ENCODE peak calls at places on chromosome 4, in seven cellular contexts. M, C, D, N, H, T and L are unnamed samples.

GRCh38 chr4:186078977-186079697 is 10.2 kb downstream of the TLR3 start:
- DNase-seq in T (no peak), C (no peak), D (no peak), M (no peak), N (no peak), H (no peak), L (no peak)

GRCh38 chr4:113540859-113541258 is 220.7 kb downstream of the CAMK2D start:
- DNase-seq in M (no peak), D (no peak), T (no peak), H (no peak), N (no peak), C (no peak), L (no peak)

GRCh38 chr4:127196656-127197352 is 436.0 kb upstream of the INTU start:
- DNase-seq in H (no peak), M (no peak), N (no peak), D (no peak), T (no peak), C (no peak), L (no peak)

GRCh38 chr4:185254434-185254833 is 45.0 kb downstream of the SNX25 start:
- DNase-seq in M (no peak), T (no peak), H (no peak), N (no peak), D (no peak), C (no peak), L (no peak)

GRCh38 chr4:148831945-148832344 is 389.7 kb upstream of the NR3C2 start:
- DNase-seq in N (no peak), M (no peak), D (no peak), C (no peak), T (no peak), H (no peak), L (no peak)

GRCh38 chr4:52982246-52982950 is 120.3 kb downstream of the RASL11B start:
- DNase-seq in M (no peak), H (peak), N (no peak), T (peak), D (no peak), C (peak), L (no peak)

GRCh38 chr4:152236519-152237056 is 299.3 kb downstream of the FBXW7 start:
- DNase-seq in M (no peak), N (no peak), D (no peak), C (no peak), H (no peak), T (no peak), L (no peak)

GRCh38 chr4:1202526-1203378 is 30.4 kb upstream of the SPON2 start:
- DNase-seq in N (no peak), D (peak), T (no peak), H (no peak), M (peak), C (peak), L (peak)

GRCh38 chr4:146308951-146309350 is 94.6 kb downstream of the REELD1 start:
- DNase-seq in N (no peak), C (no peak), T (no peak), M (no peak), D (no peak), H (no peak), L (no peak)

GRCh38 chr4:2798399-2799301 is 5.8 kb downstream of the SH3BP2 start:
- DNase-seq in N (no peak), D (peak), C (peak), T (no peak), H (no peak), M (peak), L (peak)

GRCh38 chr4:90419124-90419711 is 292.0 kb downstream of the CCSER1 start:
- DNase-seq in M (no peak), D (no peak), C (peak), N (no peak), H (peak), T (peak), L (no peak)

GRCh38 chr4:173748353-173748752 is 218.3 kb upstream of the HAND2 start:
- DNase-seq in N (no peak), C (no peak), D (no peak), T (no peak), M (no peak), H (no peak), L (no peak)

GRCh38 chr4:67366341-67366861 is 178.9 kb downstream of the CENPC start:
- DNase-seq in C (no peak), N (no peak), M (no peak), D (no peak), T (peak), H (no peak), L (no peak)

GRCh38 chr4:71602271-71602890 is 181.5 kb downstream of the GC start:
- DNase-seq in C (no peak), M (no peak), H (no peak), D (no peak), T (no peak), N (no peak), L (no peak)

GRCh38 chr4:168475745-168476144 is 4.5 kb downstream of the DDX60L start:
- DNase-seq in H (no peak), C (no peak), N (no peak), M (no peak), D (no peak), T (peak), L (no peak)

GRCh38 chr4:122588453-122589238 is 32.2 kb downstream of the IL21 start:
- DNase-seq in N (no peak), M (no peak), C (no peak), H (no peak), D (no peak), T (no peak), L (no peak)

GRCh38 chr4:119151161-119151560 is 15.5 kb downstream of the MYOZ2 start:
- DNase-seq in C (no peak), M (no peak), N (no peak), D (no peak), H (no peak), T (no peak), L (no peak)

GRCh38 chr4:2570551-2571222 is 34.2 kb downstream of the FAM193A start:
- DNase-seq in H (no peak), N (no peak), D (no peak), C (no peak), T (no peak), M (no peak), L (no peak)

GRCh38 chr4:69970071-69970470 is 4.5 kb upstream of the CSN2 start:
- DNase-seq in C (no peak), M (no peak), H (no peak), N (no peak), T (no peak), D (no peak), L (no peak)

GRCh38 chr4:156686120-156686519 is 285.5 kb downstream of the PDGFC start:
- DNase-seq in T (no peak), H (no peak), N (no peak), C (peak), M (no peak), D (no peak), L (no peak)

GRCh38 chr4:184350213-184350817 is 124.0 kb downstream of the IRF2 start:
- DNase-seq in T (no peak), C (no peak), H (no peak), N (no peak), M (no peak), D (no peak), L (no peak)

GRCh38 chr4:17811078-17811603 is 362 bp downstream of the NCAPG start:
- DNase-seq in M (no peak), N (no peak), T (peak), C (no peak), D (no peak), H (no peak), L (no peak)

GRCh38 chr4:146155152-146155724 is 20.3 kb upstream of the LSM6 start:
- DNase-seq in M (no peak), C (no peak), N (no peak), H (no peak), T (no peak), D (no peak), L (no peak)

GRCh38 chr4:129323630-129324029 is 227.7 kb downstream of the C4orf33 start:
- DNase-seq in C (no peak), M (no peak), T (no peak), N (no peak), D (no peak), H (no peak), L (no peak)

GRCh38 chr4:2375427-2375826 is 43.0 kb downstream of the ZFYVE28 start:
- DNase-seq in N (no peak), T (peak), H (no peak), D (no peak), C (no peak), M (no peak), L (no peak)

GRCh38 chr4:54482529-54482961 is 175.2 kb upstream of the KIT start:
- DNase-seq in T (peak), D (no peak), M (no peak), H (no peak), N (no peak), C (no peak), L (no peak)

GRCh38 chr4:86038037-86038436 is 321.8 kb downstream of the MAPK10 start:
- DNase-seq in N (no peak), C (no peak), T (no peak), M (no peak), H (no peak), D (no peak), L (no peak)

GRCh38 chr4:174394915-174395314 is 111.2 kb downstream of the CEP44 start:
- DNase-seq in D (no peak), N (no peak), M (no peak), H (no peak), T (no peak), C (no peak), L (no peak)

GRCh38 chr4:85496933-85497332 is 22.0 kb downstream of the ARHGAP24 start:
- DNase-seq in H (no peak), M (no peak), T (no peak), D (no peak), N (no peak), C (no peak), L (no peak)

GRCh38 chr4:134320048-134320447 is 118.5 kb upstream of the PABPC4L start:
- DNase-seq in C (no peak), D (no peak), M (no peak), H (no peak), N (no peak), T (no peak), L (no peak)

GRCh38 chr4:77449996-77450395 is 155.6 kb upstream of the CXCL13 start:
- DNase-seq in N (no peak), D (no peak), T (no peak), C (no peak), H (no peak), M (no peak), L (no peak)

GRCh38 chr4:157996598-157996997 is 176.2 kb downstream of the GASK1B start:
- DNase-seq in T (no peak), N (no peak), C (no peak), H (no peak), M (no peak), D (no peak), L (no peak)

GRCh38 chr4:86508436-86508835 is 85.7 kb upstream of the PTPN13 start:
- DNase-seq in D (no peak), C (no peak), H (no peak), M (no peak), N (no peak), T (no peak), L (no peak)

GRCh38 chr4:67198757-67199156 is 346.5 kb downstream of the CENPC start:
- DNase-seq in N (no peak), T (peak), C (no peak), M (no peak), H (no peak), D (no peak), L (no peak)

GRCh38 chr4:20313237-20314030 is 61.7 kb downstream of the SLIT2 start:
- DNase-seq in H (no peak), D (no peak), N (no peak), T (peak), C (no peak), M (no peak), L (no peak)

GRCh38 chr4:25913056-25913850 is 767 bp upstream of the SMIM20 start:
- DNase-seq in N (no peak), T (no peak), H (no peak), D (peak), M (no peak), C (peak), L (peak)

GRCh38 chr4:187478292-187479205 is 517.0 kb upstream of the ZFP42 start:
- DNase-seq in H (no peak), D (no peak), M (no peak), C (no peak), N (peak), T (no peak), L (no peak)

GRCh38 chr4:92566284-92566683 is 262.5 kb downstream of the GRID2 start:
- DNase-seq in M (no peak), C (no peak), N (no peak), D (no peak), T (no peak), H (no peak), L (no peak)

DNA sequence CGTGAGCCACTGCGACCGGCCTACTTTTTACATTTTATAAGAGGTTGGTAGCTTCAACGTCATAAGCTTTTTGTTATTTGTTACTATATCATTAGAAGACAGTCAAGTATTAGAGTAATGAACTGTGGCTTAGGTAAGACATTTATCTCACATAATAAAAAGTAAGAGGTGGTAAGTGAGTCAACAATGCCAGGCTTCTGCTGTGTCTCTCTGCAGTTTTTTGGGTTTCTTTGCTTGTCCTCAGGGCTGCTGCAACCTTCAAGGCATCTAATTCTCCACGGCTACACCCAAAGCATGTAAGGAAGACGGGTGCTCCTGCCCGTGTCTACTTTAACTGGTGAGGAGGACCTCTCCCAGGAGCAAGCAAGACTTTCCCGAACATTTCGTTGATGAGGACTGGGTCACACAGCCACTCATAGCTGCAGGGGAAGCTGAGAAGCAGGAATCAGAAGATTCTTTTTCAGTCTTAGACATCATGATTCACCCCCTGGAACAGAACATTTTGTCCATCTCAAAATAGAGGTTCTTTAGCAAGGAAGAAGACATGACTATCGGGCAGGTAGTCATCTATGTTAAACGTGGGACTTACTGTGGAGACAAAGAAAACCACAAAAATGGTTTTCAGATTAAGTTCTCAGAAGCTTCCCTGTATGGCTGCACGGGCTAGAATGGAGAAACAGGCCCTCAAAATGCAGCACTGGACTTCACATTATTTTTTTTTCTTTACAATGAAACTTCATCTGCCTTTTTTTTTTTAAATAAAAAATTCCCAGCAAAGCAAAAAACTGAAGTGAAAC is 13.0 kb upstream of the RHOH start:
- DNase-seq in N (no peak), M (no peak), C (no peak), D (no peak), H (no peak), T (no peak), L (no peak)
- TF ChIP-seq EP300 in N (no peak), M (no peak), C (no peak), D (no peak), H (no peak), T (no peak), L (no peak)

GRCh38 chr4:15374697-15375096 is 53.1 kb upstream of the C1QTNF7 start:
- DNase-seq in T (no peak), D (no peak), H (no peak), C (no peak), N (no peak), M (no peak), L (no peak)
- H3K4me3 ChIP-seq in T (no peak), D (no peak), H (no peak), C (no peak), N (no peak), M (no peak), L (peak)

GRCh38 chr4:39044947-39045734 is 12.9 kb upstream of the TMEM156 start:
- DNase-seq in D (no peak), M (no peak), N (no peak), C (peak), T (peak), H (no peak), L (no peak)
- TF ChIP-seq CTCF in D (no peak), M (no peak), N (no peak), C (no peak), T (no peak), H (no peak), L (no peak)

GRCh38 chr4:136985683-136986082 is 546.6 kb downstream of the PCDH18 start:
- DNase-seq in C (no peak), M (no peak), H (no peak), D (no peak), T (no peak), N (no peak), L (no peak)
- TF ChIP-seq EP300 in C (no peak), M (no peak), H (no peak), D (no peak), T (no peak), N (no peak), L (no peak)

GRCh38 chr4:95533254-95533653 is 15.5 kb downstream of the UNC5C start:
- DNase-seq in D (no peak), C (no peak), N (no peak), T (no peak), H (no peak), M (no peak), L (no peak)
- H3K4me3 ChIP-seq in D (no peak), C (no peak), N (no peak), T (no peak), H (no peak), M (no peak), L (no peak)

GRCh38 chr4:147682755-147683154 is 1.2 kb downstream of the PRMT9 start:
- DNase-seq in D (no peak), T (peak), C (peak), H (no peak), N (no peak), M (no peak), L (no peak)

GRCh38 chr4:147674496-147674895 is 9.5 kb downstream of the PRMT9 start:
- DNase-seq in D (no peak), N (no peak), C (no peak), H (no peak), T (no peak), M (no peak), L (no peak)

GRCh38 chr4:147683172-147683571 is 791 bp downstream of the PRMT9 start:
- DNase-seq in M (no peak), H (no peak), D (peak), C (peak), N (no peak), T (peak), L (peak)

GRCh38 chr4:147678121-147678520 is 5.8 kb downstream of the PRMT9 start:
- DNase-seq in C (no peak), M (no peak), N (no peak), D (no peak), H (no peak), T (no peak), L (no peak)

GRCh38 chr4:147678796-147679549 is 5.0 kb downstream of the PRMT9 start:
- DNase-seq in D (no peak), M (no peak), T (peak), C (no peak), N (no peak), H (no peak), L (no peak)
- TF ChIP-seq CTCF in D (no peak), M (no peak), T (peak), C (no peak), N (no peak), H (no peak), L (no peak)

GRCh38 chr4:101801957-101802356 is 11.4 kb downstream of the BANK1 start:
- DNase-seq in M (no peak), C (no peak), D (no peak), T (no peak), N (no peak), H (no peak), L (no peak)

GRCh38 chr4:101807351-101807750 is 16.8 kb downstream of the BANK1 start:
- DNase-seq in D (no peak), T (no peak), H (no peak), C (no peak), M (no peak), N (no peak), L (no peak)

DNA sequence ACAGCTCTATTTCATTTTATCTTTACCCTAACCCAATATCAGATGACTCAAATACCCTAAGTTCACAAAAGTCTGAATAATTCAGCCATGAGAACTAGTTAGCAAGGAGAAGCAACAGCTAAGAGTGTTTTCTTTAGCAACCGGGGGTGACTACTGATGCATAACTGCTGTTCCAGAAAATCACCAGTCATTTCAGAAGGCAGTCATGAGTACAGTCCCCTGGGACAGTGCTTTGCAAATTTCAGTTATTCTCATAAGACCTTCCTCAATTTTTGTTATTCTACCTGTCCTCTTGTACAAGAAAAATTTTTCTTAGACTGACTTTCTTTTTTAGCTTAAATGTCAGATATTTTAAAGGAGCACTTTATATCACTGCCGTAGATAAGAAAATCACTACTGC is 16.4 kb downstream of the BANK1 start:
- DNase-seq in C (no peak), H (no peak), T (no peak), D (no peak), M (no peak), N (no peak), L (no peak)
- TF ChIP-seq EP300 in C (no peak), H (no peak), T (no peak), D (no peak), M (no peak), N (no peak), L (no peak)